ENCODE peak calls at places on chromosome 2, in five cellular contexts. U, S, E, V and T are unnamed samples.
A peak's percentile ranks its signal among the peaks of the same experiment; 100 is the strongest.

GRCh38 chr2:210541280-210541902 is 15.0 kb upstream of the CPS1 start:
- DNase-seq in S (no peak), V (no peak), U (no peak), E (no peak), T (no peak)

GRCh38 chr2:46075848-46076247 is 221.4 kb upstream of the EPAS1 start:
- DNase-seq in E (no peak), U (no peak), S (no peak), V (no peak), T (no peak)

GRCh38 chr2:235595420-235596010 is 101.7 kb downstream of the AGAP1 start:
- DNase-seq in V (peak; percentile 50), S (peak; percentile 77), U (peak; percentile 47), E (peak; percentile 60), T (no peak)

GRCh38 chr2:47243596-47244323 is 88.7 kb upstream of the STPG4 start:
- DNase-seq in S (peak; percentile 61), U (no peak), E (no peak), V (no peak), T (no peak)

GRCh38 chr2:20755132-20755800 is 67.6 kb downstream of the LDAH start:
- DNase-seq in E (no peak), U (no peak), S (no peak), V (no peak), T (no peak)

GRCh38 chr2:141498561-141498960 is 632.3 kb downstream of the LRP1B start:
- DNase-seq in S (no peak), V (no peak), E (no peak), U (no peak), T (no peak)

GRCh38 chr2:48430528-48430927 is 99.4 kb upstream of the STON1 start:
- DNase-seq in E (no peak), S (no peak), V (no peak), U (no peak), T (no peak)

GRCh38 chr2:234457421-234457820 is 39.5 kb downstream of the ARL4C start:
- DNase-seq in V (no peak), S (no peak), U (no peak), E (no peak), T (no peak)

GRCh38 chr2:121000804-121001203 is 265.1 kb downstream of the GLI2 start:
- DNase-seq in E (no peak), S (no peak), U (no peak), V (no peak), T (no peak)

GRCh38 chr2:174931724-174932123 is 73.5 kb downstream of the CHN1 start:
- DNase-seq in S (no peak), E (no peak), V (no peak), U (no peak), T (no peak)

GRCh38 chr2:106959975-106960632 is 74.1 kb upstream of the ST6GAL2 start:
- DNase-seq in S (no peak), V (no peak), E (no peak), U (no peak), T (no peak)

GRCh38 chr2:23584054-23584745 is 199.2 kb downstream of the KLHL29 start:
- DNase-seq in U (no peak), V (no peak), S (peak; percentile 46), E (no peak), T (no peak)

GRCh38 chr2:217995741-217996141 is 7.1 kb downstream of the TNS1 start:
- DNase-seq in S (peak; percentile 67), U (no peak), V (no peak), E (no peak), T (no peak)

GRCh38 chr2:25294573-25295462 is 46.9 kb downstream of the DNMT3A start:
- DNase-seq in E (peak; percentile 88), V (no peak), U (peak; percentile 12), S (peak; percentile 67), T (peak; percentile 57)

GRCh38 chr2:191739194-191739593 is 61.3 kb downstream of the NABP1 start:
- DNase-seq in U (no peak), V (no peak), E (no peak), S (no peak), T (no peak)

GRCh38 chr2:237744613-237745249 is 53.8 kb upstream of the RBM44 start:
- DNase-seq in E (peak; percentile 71), U (peak; percentile 23), S (peak; percentile 85), V (peak; percentile 23), T (no peak)

GRCh38 chr2:223459328-223459939 is 142.7 kb downstream of the SCG2 start:
- DNase-seq in U (peak; percentile 27), S (no peak), E (no peak), V (no peak), T (no peak)

GRCh38 chr2:70133521-70134348 is 46.5 kb downstream of the PCBP1 start:
- DNase-seq in S (no peak), U (no peak), E (no peak), V (no peak), T (no peak)

GRCh38 chr2:16224298-16225045 is 284.1 kb downstream of the MYCN start:
- DNase-seq in S (no peak), V (no peak), U (no peak), E (no peak), T (no peak)

GRCh38 chr2:198471291-198471690 is 666.9 kb downstream of the PLCL1 start:
- DNase-seq in E (no peak), U (no peak), V (no peak), S (no peak), T (no peak)

GRCh38 chr2:233354500-233354924 is 218 bp downstream of the DGKD start:
- DNase-seq in S (no peak), E (no peak), U (no peak), V (no peak), T (no peak)

GRCh38 chr2:174629514-174629913 is 31.9 kb upstream of the WIPF1 start:
- DNase-seq in U (no peak), S (no peak), V (no peak), E (no peak), T (no peak)

GRCh38 chr2:157875720-157876065 is 437 bp downstream of the ACVR1 start:
- DNase-seq in U (no peak), S (peak; percentile 61), E (peak; percentile 60), V (no peak), T (no peak)

DNA sequence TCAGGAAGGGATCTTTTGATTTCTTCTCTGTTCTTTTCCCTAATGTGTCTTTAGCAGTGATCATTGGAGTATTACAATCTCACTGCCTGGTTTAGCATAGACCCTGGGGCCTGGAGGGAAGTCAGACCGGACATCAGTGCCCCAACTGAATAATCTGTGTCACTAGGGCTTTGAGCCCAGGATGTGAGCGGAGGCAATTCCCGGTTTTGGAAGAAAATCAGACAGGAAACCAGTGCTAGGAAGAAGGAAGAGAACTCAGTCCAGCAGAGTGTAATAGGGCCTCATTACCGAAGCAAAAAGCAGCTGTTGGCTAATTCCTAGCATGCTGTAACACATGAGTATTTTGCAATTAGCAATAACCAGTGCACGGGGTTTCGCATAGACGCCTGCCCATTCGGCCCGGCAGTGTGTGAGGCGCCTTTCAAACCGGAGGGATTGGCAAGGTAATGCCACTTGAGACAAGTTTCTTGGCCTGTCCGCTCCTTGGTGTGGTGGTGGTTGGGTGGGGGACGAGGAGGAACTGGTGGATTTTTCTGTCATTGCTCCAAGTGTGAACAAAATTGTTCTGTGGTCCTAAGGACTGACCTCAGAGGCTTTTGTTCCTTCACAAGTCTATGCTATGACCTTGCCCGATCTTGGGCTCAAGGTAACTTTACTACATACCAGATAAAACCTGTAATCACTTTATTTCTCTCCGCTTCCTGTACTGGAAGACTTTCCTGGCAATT is 2.8 kb downstream of the FOSL2 start:
- DNase-seq in S (peak; percentile 63), E (no peak), U (no peak), V (no peak), T (no peak)
- TF ChIP-seq POLR2A in S (peak; percentile 61), E (peak; percentile 49), U (no peak), V (no peak), T (peak; percentile 80)

DNA sequence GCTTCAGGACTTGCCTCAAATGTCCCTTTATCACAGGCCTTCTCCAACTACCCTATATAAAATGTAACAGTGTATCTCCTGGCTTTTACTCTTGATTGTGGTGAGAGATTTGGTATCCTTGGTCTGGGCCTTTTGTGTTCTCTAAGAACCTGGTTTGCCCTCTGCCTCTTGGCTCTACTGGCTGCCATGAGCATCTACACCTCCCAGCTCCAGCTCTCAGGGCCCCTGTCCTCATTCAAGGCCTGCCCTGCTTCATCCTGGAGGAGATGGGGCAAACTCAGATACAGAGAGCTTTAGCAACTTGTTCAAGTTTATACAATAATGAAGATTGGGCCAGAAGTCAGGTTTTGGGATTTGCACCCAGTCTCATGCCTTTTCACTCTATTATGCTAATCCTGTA is 45.0 kb downstream of the QPCT start:
- DNase-seq in E (no peak), V (no peak), S (no peak), U (no peak), T (no peak)
- TF ChIP-seq POLR2A in E (no peak), V (no peak), S (no peak), U (no peak), T (no peak)

GRCh38 chr2:240996834-240997140 is 1.6 kb upstream of the SNED1 start:
- DNase-seq in E (peak; percentile 6), S (no peak), V (no peak), U (no peak), T (no peak)

GRCh38 chr2:240996161-240996833 is 2.1 kb upstream of the SNED1 start:
- DNase-seq in E (peak; percentile 15), V (no peak), U (no peak), S (no peak), T (no peak)

GRCh38 chr2:240998706-240999000 is 235 bp downstream of the SNED1 start:
- DNase-seq in S (no peak), V (no peak), U (no peak), E (no peak), T (no peak)

GRCh38 chr2:240997856-240998705 is at the start of gene SNED1:
- DNase-seq in U (peak; percentile 45), E (peak; percentile 91), V (no peak), S (peak; percentile 87), T (no peak)

DNA sequence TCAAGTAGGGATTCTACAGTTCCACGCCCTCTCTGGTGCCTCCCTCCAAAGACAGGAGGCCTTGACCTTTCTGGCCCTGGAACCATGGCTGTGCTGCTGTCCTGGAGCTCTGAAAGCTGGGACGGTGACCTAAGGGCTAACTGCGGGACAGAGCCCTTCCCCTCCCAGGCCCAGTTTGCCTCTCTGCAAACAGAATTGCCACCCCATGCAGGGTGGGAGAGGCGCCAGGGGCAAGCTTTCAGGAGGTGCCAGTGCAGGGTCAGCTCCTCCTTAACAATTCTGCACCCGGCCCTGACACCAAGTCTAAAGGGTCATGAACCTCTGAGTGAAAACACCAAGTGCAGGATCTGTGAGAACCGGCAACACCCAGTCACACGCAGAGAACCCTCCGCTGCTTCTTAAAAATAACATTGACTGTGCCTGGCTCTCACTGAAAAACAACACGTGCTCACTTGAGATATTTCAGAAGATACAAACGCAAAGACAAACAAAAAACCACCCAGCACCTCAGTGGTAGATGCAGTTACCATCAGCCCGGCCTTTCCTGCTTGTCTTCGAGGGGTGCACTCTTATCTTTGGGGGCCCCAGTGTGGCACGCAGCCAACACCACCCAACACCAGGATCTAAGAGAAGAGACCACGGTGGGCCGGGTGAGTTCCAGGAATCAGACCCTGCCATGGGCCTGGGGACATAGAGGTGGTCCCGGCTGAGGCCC is 1.1 kb upstream of the SNED1 start:
- DNase-seq in S (peak; percentile 42), V (no peak), U (no peak), E (peak; percentile 16), T (no peak)
- TF ChIP-seq POLR2A in S (no peak), V (no peak), U (no peak), E (no peak), T (no peak)

DNA sequence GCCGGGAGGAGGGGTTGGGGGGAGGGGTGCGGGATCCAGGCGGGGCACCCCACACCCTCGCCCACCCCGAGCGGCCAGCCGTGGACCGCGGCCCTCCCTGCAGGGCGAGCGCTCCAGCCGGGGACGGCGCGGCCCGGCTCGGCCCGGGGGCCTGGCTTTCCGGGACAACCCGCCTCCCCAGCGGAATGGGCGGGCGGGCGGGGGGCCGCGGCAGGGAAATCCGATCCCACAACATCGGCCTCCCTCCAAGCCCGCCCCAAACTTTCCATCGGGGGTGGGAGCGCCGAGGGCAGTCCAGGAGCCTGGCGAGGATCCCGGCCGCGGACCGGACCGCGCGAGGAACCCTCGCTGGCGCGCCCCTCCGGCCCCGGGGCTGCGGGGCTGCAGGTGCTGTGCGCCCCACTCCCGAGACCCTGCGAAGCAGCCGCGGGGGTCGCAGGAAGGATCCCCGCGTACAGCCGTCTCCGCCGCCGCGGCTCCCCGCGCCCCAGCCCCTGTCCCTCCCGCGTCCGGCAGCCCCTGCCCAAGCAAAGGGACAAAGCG is 528 bp downstream of the SEMA4C start:
- DNase-seq in V (no peak), E (peak; percentile 91), S (peak; percentile 91), U (peak; percentile 19), T (no peak)
- TF ChIP-seq POLR2A in V (no peak), E (no peak), S (no peak), U (no peak), T (peak; percentile 4)